ENCODE peak calls at places on chromosomes 16 and 17, in six cellular contexts. One of them, this sample, is unnamed.

GRCh38 chr16:53713403-53714013 is 9.6 kb downstream of the FTO start:
- DNase-seq in type B pancreatic cell: no peak
- DNase-seq in H9: no peak
- DNase-seq in astrocyte of the cerebellum: no peak
- DNase-seq in bronchial epithelial cell: no peak
- DNase-seq in foreskin keratinocyte: no peak
- DNase-seq in this sample: no peak

GRCh38 chr17:48835971-48836370 is 5.1 kb downstream of the CALCOCO2 start:
- DNase-seq in type B pancreatic cell: no peak
- DNase-seq in H9: no peak
- DNase-seq in astrocyte of the cerebellum: no peak
- DNase-seq in bronchial epithelial cell: no peak
- DNase-seq in foreskin keratinocyte: no peak
- DNase-seq in this sample: no peak

GRCh38 chr17:68790931-68791330 is 164.3 kb downstream of the ABCA8 start:
- DNase-seq in type B pancreatic cell: no peak
- DNase-seq in H9: no peak
- DNase-seq in astrocyte of the cerebellum: no peak
- DNase-seq in bronchial epithelial cell: no peak
- DNase-seq in foreskin keratinocyte: no peak
- DNase-seq in this sample: no peak

GRCh38 chr17:14522795-14523387 is 222.0 kb downstream of the HS3ST3B1 start:
- DNase-seq in type B pancreatic cell: no peak
- DNase-seq in H9: no peak
- DNase-seq in astrocyte of the cerebellum: no peak
- DNase-seq in bronchial epithelial cell: no peak
- DNase-seq in foreskin keratinocyte: no peak
- DNase-seq in this sample: no peak

GRCh38 chr17:68511671-68512246 is 471 bp upstream of the PRKAR1A start:
- DNase-seq in type B pancreatic cell: peak
- DNase-seq in H9: peak
- DNase-seq in astrocyte of the cerebellum: no peak
- DNase-seq in bronchial epithelial cell: peak
- DNase-seq in foreskin keratinocyte: no peak
- DNase-seq in this sample: no peak

GRCh38 chr17:30267625-30268024 is 24.1 kb downstream of the BLMH start:
- DNase-seq in type B pancreatic cell: no peak
- DNase-seq in H9: no peak
- DNase-seq in astrocyte of the cerebellum: no peak
- DNase-seq in bronchial epithelial cell: no peak
- DNase-seq in foreskin keratinocyte: peak
- DNase-seq in this sample: no peak

GRCh38 chr17:15453246-15453645 is 14.2 kb downstream of the CDRT4 start:
- DNase-seq in type B pancreatic cell: no peak
- DNase-seq in H9: no peak
- DNase-seq in astrocyte of the cerebellum: no peak
- DNase-seq in bronchial epithelial cell: no peak
- DNase-seq in foreskin keratinocyte: no peak
- DNase-seq in this sample: no peak

GRCh38 chr17:32102697-32103096 is 39.6 kb upstream of the RHOT1 start:
- DNase-seq in type B pancreatic cell: no peak
- DNase-seq in H9: no peak
- DNase-seq in astrocyte of the cerebellum: no peak
- DNase-seq in bronchial epithelial cell: no peak
- DNase-seq in foreskin keratinocyte: no peak
- DNase-seq in this sample: no peak

GRCh38 chr17:42598905-42599304 is 10.3 kb downstream of the RETREG3 start:
- DNase-seq in type B pancreatic cell: no peak
- DNase-seq in H9: no peak
- DNase-seq in astrocyte of the cerebellum: no peak
- DNase-seq in bronchial epithelial cell: no peak
- DNase-seq in foreskin keratinocyte: no peak
- DNase-seq in this sample: no peak

GRCh38 chr16:81378049-81378448 is 63.3 kb downstream of the GAN start:
- DNase-seq in type B pancreatic cell: no peak
- DNase-seq in H9: no peak
- DNase-seq in astrocyte of the cerebellum: no peak
- DNase-seq in bronchial epithelial cell: no peak
- DNase-seq in foreskin keratinocyte: no peak
- DNase-seq in this sample: no peak

DNA sequence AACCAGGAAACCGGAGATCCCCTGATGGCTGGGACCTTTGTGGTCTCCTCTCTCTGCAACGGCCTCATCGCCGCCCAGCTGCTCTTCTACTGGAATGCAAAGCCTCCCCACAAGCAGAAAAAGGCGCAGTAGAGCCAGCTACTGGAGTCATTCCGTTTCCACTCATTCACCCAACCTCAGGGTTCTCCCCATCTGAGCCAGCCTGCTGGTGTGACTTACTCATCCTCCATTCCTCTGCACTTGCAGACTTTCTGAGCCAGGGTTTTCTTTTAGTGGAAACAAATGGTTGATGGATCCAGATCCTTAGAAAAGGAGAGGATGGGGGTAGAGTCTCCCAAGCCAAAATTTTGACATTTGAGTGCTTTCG is 2.5 kb downstream of the SOX15 start:
- DNase-seq in type B pancreatic cell: no peak
- DNase-seq in H9: no peak
- DNase-seq in astrocyte of the cerebellum: peak
- DNase-seq in bronchial epithelial cell: peak
- DNase-seq in foreskin keratinocyte: peak
- DNase-seq in this sample: peak
- TF ChIP-seq CTCF in type B pancreatic cell: no peak
- TF ChIP-seq CTCF in H9: no peak
- TF ChIP-seq CTCF in astrocyte of the cerebellum: no peak
- TF ChIP-seq CTCF in bronchial epithelial cell: peak
- TF ChIP-seq CTCF in foreskin keratinocyte: peak
- TF ChIP-seq CTCF in this sample: no peak

GRCh38 chr16:89410794-89411309 is 79.5 kb downstream of the ANKRD11 start:
- DNase-seq in type B pancreatic cell: no peak
- DNase-seq in H9: no peak
- DNase-seq in astrocyte of the cerebellum: peak
- DNase-seq in bronchial epithelial cell: peak
- DNase-seq in foreskin keratinocyte: peak
- DNase-seq in this sample: peak
- TF ChIP-seq CTCF in type B pancreatic cell: no peak
- TF ChIP-seq CTCF in H9: no peak
- TF ChIP-seq CTCF in astrocyte of the cerebellum: peak
- TF ChIP-seq CTCF in bronchial epithelial cell: peak
- TF ChIP-seq CTCF in foreskin keratinocyte: no peak
- TF ChIP-seq CTCF in this sample: peak

DNA sequence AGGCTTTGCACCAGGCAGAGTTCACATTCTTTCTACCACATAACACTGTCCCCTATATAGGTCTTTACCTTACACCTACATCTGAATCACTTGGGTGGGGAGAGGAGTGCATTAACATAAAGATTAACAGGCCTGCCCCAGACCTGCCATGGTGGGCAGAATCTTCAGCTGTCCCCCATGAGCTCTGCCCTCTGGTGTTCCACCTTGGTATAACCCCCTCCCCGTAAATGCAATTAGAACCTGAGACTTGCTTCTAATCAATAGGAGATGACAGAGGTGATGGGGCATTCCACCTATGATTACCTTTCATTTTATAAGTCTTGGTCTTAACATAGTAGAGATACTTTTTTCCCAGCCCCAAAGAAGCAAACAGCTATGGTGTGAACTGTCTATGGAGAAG is 20.4 kb upstream of the GRIN2A start:
- DNase-seq in type B pancreatic cell: no peak
- DNase-seq in H9: no peak
- DNase-seq in astrocyte of the cerebellum: no peak
- DNase-seq in bronchial epithelial cell: no peak
- DNase-seq in foreskin keratinocyte: no peak
- DNase-seq in this sample: no peak
- TF ChIP-seq CTCF in type B pancreatic cell: peak
- TF ChIP-seq CTCF in H9: peak
- TF ChIP-seq CTCF in astrocyte of the cerebellum: no peak
- TF ChIP-seq CTCF in bronchial epithelial cell: no peak
- TF ChIP-seq CTCF in foreskin keratinocyte: peak
- TF ChIP-seq CTCF in this sample: no peak

GRCh38 chr17:3681565-3681964 is 13.0 kb downstream of the EMC6 start:
- DNase-seq in type B pancreatic cell: no peak
- DNase-seq in H9: no peak
- DNase-seq in astrocyte of the cerebellum: no peak
- DNase-seq in bronchial epithelial cell: no peak
- DNase-seq in foreskin keratinocyte: no peak
- DNase-seq in this sample: no peak
- TF ChIP-seq CTCF in type B pancreatic cell: no peak
- TF ChIP-seq CTCF in H9: no peak
- TF ChIP-seq CTCF in astrocyte of the cerebellum: no peak
- TF ChIP-seq CTCF in bronchial epithelial cell: no peak
- TF ChIP-seq CTCF in foreskin keratinocyte: no peak
- TF ChIP-seq CTCF in this sample: no peak

GRCh38 chr17:77427471-77427991 is 286.8 kb downstream of the SEC14L1 start:
- DNase-seq in type B pancreatic cell: no peak
- DNase-seq in H9: no peak
- DNase-seq in astrocyte of the cerebellum: no peak
- DNase-seq in bronchial epithelial cell: peak
- DNase-seq in foreskin keratinocyte: peak
- DNase-seq in this sample: no peak
- TF ChIP-seq CTCF in type B pancreatic cell: no peak
- TF ChIP-seq CTCF in H9: no peak
- TF ChIP-seq CTCF in astrocyte of the cerebellum: no peak
- TF ChIP-seq CTCF in bronchial epithelial cell: no peak
- TF ChIP-seq CTCF in foreskin keratinocyte: peak
- TF ChIP-seq CTCF in this sample: no peak

GRCh38 chr17:70552982-70553334 is 383.6 kb downstream of the KCNJ2 start:
- DNase-seq in type B pancreatic cell: no peak
- DNase-seq in H9: no peak
- DNase-seq in astrocyte of the cerebellum: no peak
- DNase-seq in bronchial epithelial cell: no peak
- DNase-seq in foreskin keratinocyte: no peak
- DNase-seq in this sample: no peak
- TF ChIP-seq CTCF in type B pancreatic cell: no peak
- TF ChIP-seq CTCF in H9: no peak
- TF ChIP-seq CTCF in astrocyte of the cerebellum: no peak
- TF ChIP-seq CTCF in bronchial epithelial cell: no peak
- TF ChIP-seq CTCF in foreskin keratinocyte: no peak
- TF ChIP-seq CTCF in this sample: no peak

GRCh38 chr17:79798296-79799173 is 1.7 kb upstream of the CBX8 start:
- DNase-seq in type B pancreatic cell: no peak
- DNase-seq in H9: peak
- DNase-seq in astrocyte of the cerebellum: no peak
- DNase-seq in bronchial epithelial cell: no peak
- DNase-seq in foreskin keratinocyte: no peak
- DNase-seq in this sample: no peak
- TF ChIP-seq CTCF in type B pancreatic cell: no peak
- TF ChIP-seq CTCF in H9: no peak
- TF ChIP-seq CTCF in astrocyte of the cerebellum: no peak
- TF ChIP-seq CTCF in bronchial epithelial cell: no peak
- TF ChIP-seq CTCF in foreskin keratinocyte: no peak
- TF ChIP-seq CTCF in this sample: no peak

DNA sequence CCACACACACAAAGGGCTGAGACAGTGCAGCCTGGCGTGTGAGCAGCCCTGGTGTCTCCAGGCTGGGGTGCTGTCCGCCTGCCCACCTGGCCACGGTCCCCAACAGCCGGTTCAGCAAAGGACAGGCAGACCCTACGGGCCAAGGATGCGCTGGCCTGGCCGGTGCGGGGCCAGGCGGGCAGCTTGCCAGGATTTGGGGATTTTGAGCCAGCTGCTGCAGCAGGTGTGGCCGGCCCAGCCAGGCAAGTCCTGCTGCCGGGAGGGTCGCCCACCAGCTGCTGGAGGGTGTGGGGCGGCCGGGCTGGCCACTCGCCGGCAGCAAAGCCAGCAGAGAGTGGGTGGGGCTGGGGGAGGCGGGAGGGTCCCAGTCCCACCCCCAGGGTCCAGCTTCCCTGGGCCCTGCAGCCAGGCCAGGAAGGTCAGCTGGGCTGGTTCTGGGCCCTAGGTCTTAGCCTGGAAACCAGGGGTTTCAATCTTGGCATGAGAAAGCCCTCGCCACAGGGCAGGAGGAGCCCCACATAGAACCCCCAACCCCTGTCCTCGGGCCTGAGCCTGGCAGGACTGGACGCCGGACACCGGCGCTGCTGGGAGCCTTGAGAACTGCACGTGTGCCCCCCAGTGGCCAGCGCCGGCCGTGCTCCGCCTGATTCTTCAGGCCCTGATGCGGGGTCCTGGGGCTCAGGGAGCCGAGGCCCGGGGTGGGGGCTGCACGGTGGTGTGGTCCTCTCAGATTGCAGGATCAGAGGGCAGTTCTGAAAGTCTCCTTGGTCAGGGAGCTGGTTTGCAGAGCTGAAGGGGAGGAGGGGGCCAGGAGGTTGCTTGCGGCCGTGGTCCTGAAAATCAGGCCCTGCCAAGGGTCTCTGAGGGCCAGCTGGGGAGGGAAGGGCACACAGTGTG is 17.6 kb upstream of the SSTR5 start:
- DNase-seq in type B pancreatic cell: no peak
- DNase-seq in H9: peak
- DNase-seq in astrocyte of the cerebellum: peak
- DNase-seq in bronchial epithelial cell: peak
- DNase-seq in foreskin keratinocyte: no peak
- DNase-seq in this sample: no peak
- TF ChIP-seq CTCF in type B pancreatic cell: peak
- TF ChIP-seq CTCF in H9: peak
- TF ChIP-seq CTCF in astrocyte of the cerebellum: peak
- TF ChIP-seq CTCF in bronchial epithelial cell: peak
- TF ChIP-seq CTCF in foreskin keratinocyte: peak
- TF ChIP-seq CTCF in this sample: peak

DNA sequence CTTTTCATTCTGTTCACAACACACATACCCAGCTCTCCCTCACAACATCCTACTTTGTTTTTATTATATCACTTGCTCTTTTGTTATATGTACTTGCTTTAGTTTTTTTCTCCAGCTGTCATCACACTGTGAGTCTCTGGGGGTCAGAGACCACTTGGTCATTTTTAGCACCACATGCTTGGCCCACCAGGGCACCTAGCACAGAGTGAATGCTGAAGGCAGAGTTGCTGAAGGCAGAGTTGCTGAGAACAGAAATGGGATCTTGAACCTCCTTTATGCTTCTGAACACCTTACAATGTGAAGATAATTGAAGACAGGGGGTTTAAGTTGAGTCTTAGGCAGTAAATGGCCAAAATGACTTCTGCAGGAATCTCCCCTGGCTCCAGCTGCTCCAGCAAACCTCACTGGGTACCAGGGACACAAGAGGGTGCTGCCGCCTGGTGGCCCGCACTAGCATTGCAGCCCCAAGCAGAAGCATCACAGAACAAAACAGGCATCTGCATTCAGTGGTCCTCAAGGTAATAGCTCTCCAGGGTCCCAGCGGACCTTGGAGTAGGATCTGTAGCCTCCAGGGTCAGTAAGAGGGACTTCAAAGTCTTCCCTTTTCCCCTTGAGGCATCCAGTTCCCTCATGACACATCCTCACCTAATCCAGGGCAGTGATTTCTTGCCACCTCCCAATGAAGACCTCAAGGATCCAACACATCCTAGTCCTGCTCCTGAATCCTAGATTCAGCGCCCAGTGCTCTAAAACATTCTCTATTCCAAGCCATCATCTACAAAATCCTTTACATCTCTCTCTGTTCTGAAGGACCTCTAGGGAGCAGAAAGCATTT is 1972.6 kb downstream of the TP53TG3F start:
- DNase-seq in type B pancreatic cell: no peak
- DNase-seq in H9: no peak
- DNase-seq in astrocyte of the cerebellum: no peak
- DNase-seq in bronchial epithelial cell: no peak
- DNase-seq in foreskin keratinocyte: no peak
- DNase-seq in this sample: no peak
- TF ChIP-seq CTCF in type B pancreatic cell: peak
- TF ChIP-seq CTCF in H9: peak
- TF ChIP-seq CTCF in astrocyte of the cerebellum: peak
- TF ChIP-seq CTCF in bronchial epithelial cell: peak
- TF ChIP-seq CTCF in foreskin keratinocyte: peak
- TF ChIP-seq CTCF in this sample: no peak

This sample was measured in AG09319.